ENCODE peak calls at places on chromosomes 12 and 14, in nine cellular contexts. V is GM12878, C is astrocyte, B is heart right ventricle, L is mucosa of descending colon, Y is cardiac muscle cell, R is upper lobe of right lung, I is lower lobe of right lung, E is PC-9. G is an unnamed sample. For H3K4me1, the result is how much of the 10 kb centered on the place peaks cover.

GRCh38 chr14:95437715-95438114 is 78.7 kb downstream of the SYNE3 start:
- DNase-seq in C (no peak), R (no peak), E (no peak), L (no peak), I (no peak), V (no peak), B (no peak), Y (no peak), G (no peak)

GRCh38 chr12:117038023-117038680 is 61.1 kb downstream of the TESC start:
- DNase-seq in B (no peak), V (no peak), R (peak), C (no peak), Y (no peak), I (no peak), L (peak), E (no peak), G (peak)

GRCh38 chr12:1795785-1796514 is 24.4 kb upstream of the LRTM2 start:
- DNase-seq in I (peak), Y (peak), V (peak), E (peak), R (peak), B (peak), L (peak), C (peak), G (peak)

GRCh38 chr12:64806593-64806992 is 17.9 kb upstream of the TBC1D30 start:
- DNase-seq in I (no peak), Y (no peak), R (no peak), C (peak), B (no peak), V (no peak), E (no peak), L (no peak), G (no peak)

GRCh38 chr12:33438890-33439586 is 581 bp downstream of the SYT10 start:
- DNase-seq in C (no peak), R (peak), B (no peak), V (no peak), I (no peak), L (no peak), E (no peak), Y (peak), G (peak)

GRCh38 chr12:87939182-87939581 is 90.0 kb downstream of the C12orf50 start:
- DNase-seq in L (no peak), E (no peak), B (no peak), R (no peak), C (no peak), Y (no peak), V (no peak), I (no peak), G (no peak)

GRCh38 chr14:21108791-21109190 is 7.9 kb downstream of the TMEM253 start:
- DNase-seq in B (no peak), Y (no peak), R (no peak), I (no peak), V (no peak), E (no peak), C (no peak), L (no peak), G (no peak)

GRCh38 chr12:26058818-26059217 is 66.0 kb downstream of the BHLHE41 start:
- DNase-seq in B (no peak), R (no peak), C (peak), E (no peak), I (no peak), L (no peak), V (no peak), Y (no peak), G (no peak)

GRCh38 chr14:67263499-67264149 is 22.4 kb downstream of the PALS1 start:
- DNase-seq in I (no peak), V (no peak), C (peak), B (no peak), L (no peak), R (no peak), E (no peak), Y (no peak), G (no peak)

GRCh38 chr12:111792155-111792876 is 25.6 kb downstream of the ALDH2 start:
- DNase-seq in B (peak), V (no peak), Y (no peak), I (no peak), C (no peak), R (peak), E (no peak), L (peak), G (no peak)

GRCh38 chr14:68937790-68938514 is 41.1 kb downstream of the ACTN1 start:
- DNase-seq in L (peak), I (no peak), R (no peak), Y (peak), E (peak), B (peak), V (no peak), C (no peak), G (no peak)

GRCh38 chr12:49369723-49370145 is 2.5 kb downstream of the SPATS2 start:
- DNase-seq in I (no peak), E (no peak), Y (peak), R (no peak), B (no peak), L (no peak), C (peak), V (peak), G (no peak)

GRCh38 chr12:58665375-58665774 is 254.9 kb downstream of the LRIG3 start:
- DNase-seq in Y (no peak), R (no peak), L (no peak), E (no peak), I (no peak), B (no peak), C (no peak), V (no peak), G (no peak)

GRCh38 chr14:76352639-76353281 is 23.2 kb upstream of the ESRRB start:
- DNase-seq in L (no peak), B (peak), R (peak), V (peak), E (peak), C (peak), Y (peak), I (peak), G (peak)

GRCh38 chr14:26381405-26381804 is 216.4 kb downstream of the NOVA1 start:
- DNase-seq in I (no peak), L (no peak), B (no peak), R (no peak), Y (no peak), E (no peak), C (no peak), V (no peak), G (no peak)

GRCh38 chr12:74170645-74171477 is 366.8 kb upstream of the ATXN7L3B start:
- DNase-seq in I (no peak), C (no peak), V (no peak), Y (no peak), B (no peak), E (no peak), L (no peak), R (no peak), G (no peak)

GRCh38 chr12:54419088-54419887 is at the start of gene ITGA5:
- DNase-seq in R (peak), L (peak), C (peak), I (peak), E (peak), V (no peak), Y (peak), B (peak), G (peak)

GRCh38 chr14:58631720-58632119 is 6.0 kb upstream of the DACT1 start:
- DNase-seq in B (no peak), Y (no peak), C (no peak), L (no peak), E (no peak), V (no peak), R (no peak), I (no peak), G (no peak)

GRCh38 chr14:72737560-72737943 is 156.3 kb downstream of the DPF3 start:
- DNase-seq in C (no peak), Y (no peak), I (no peak), B (no peak), R (no peak), E (no peak), V (no peak), L (no peak), G (no peak)

DNA sequence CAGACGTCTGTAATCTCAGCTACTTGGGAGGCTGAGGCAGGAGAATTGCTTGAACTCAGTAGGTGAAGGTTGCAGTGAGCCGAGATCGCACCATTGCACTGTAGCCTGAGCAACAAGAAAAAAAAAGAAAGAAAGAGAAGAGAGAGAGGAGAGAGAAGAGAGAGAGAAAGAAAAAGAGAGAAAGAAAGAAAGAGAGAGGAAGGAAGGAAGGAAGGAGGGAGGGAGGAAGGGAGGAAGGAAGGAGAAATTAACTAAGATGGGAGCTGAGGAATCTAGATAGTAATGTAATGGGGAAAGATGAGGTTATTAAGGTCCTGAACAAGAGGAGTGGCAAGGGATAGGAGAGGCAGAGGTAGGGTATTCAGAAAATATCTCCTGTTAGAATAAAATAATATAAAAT is 17.4 kb upstream of the SGPP1 start:
- DNase-seq in I (no peak), L (no peak), V (no peak), C (no peak), R (no peak), B (no peak), E (no peak), Y (no peak), G (no peak)
- H3K4me1 ChIP-seq in I (under half), L (under half), V (under half), C (under half), R (under half), B (under half), E (under half), Y (under half), G (under half)

DNA sequence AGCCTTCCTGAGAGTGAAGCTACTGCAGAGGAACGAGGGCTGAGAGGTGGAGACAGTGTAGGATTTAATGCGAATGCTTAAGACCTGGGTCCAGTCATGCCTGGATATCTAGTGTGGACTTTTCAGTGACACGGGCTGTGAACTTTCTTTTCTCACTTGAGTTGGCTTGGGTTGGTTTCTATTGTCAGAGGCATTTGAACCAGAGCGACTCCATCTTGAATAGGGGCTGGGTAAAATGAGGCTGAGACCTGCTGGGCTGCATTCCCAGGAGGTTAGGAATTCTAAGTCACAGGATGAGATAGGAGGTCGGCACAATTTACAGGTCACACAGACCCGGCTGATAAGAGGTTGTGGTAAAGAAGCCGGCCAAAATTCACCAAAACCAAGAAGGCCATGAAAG is 34.1 kb upstream of the TMCC3 start:
- DNase-seq in L (no peak), C (no peak), Y (no peak), E (no peak), I (no peak), R (no peak), V (no peak), B (no peak), G (no peak)
- H3K4me3 ChIP-seq in L (no peak), C (no peak), Y (no peak), E (no peak), I (no peak), R (no peak), V (no peak), B (no peak), G (no peak)

DNA sequence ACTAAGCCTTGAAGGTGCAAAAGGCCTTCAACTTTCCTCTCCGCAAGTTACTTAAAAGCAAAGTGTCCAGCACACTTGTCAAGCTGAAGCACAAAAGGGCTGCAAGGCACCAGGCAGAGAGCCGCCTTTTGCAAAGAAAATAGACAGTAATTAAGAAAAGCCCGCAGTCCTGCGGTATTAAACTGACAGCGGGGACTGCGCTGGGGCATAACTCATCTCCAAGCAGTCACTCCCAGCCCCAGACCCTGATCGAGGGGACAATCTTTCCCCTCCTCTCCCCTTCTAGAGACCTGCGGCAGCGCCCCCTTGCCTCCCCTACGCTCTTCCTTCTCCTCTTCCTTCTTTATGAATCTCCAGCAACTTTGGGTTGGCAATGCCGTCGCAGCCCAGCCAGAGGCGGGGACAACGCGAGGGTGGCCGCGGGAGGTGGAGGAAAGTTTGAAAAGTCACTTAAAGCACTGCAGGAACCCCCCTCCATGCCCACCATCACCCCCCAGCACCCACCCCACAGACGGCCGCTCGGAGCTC is 200.9 kb upstream of the CAND1 start:
- DNase-seq in L (no peak), I (no peak), V (no peak), C (no peak), E (peak), B (no peak), R (no peak), Y (peak), G (no peak)
- TF ChIP-seq CTCF in L (no peak), I (no peak), V (no peak), C (no peak), E (no peak), B (no peak), R (no peak), Y (no peak), G (no peak)

GRCh38 chr14:100282083-100282350 is 24.2 kb downstream of the SLC25A29 start:
- DNase-seq in I (no peak), Y (no peak), B (no peak), L (no peak), V (no peak), E (no peak), R (no peak), C (no peak), G (no peak)

GRCh38 chr14:100282766-100283419 is 23.4 kb downstream of the SLC25A29 start:
- DNase-seq in C (no peak), B (no peak), E (peak), Y (peak), R (peak), I (no peak), L (no peak), V (no peak), G (no peak)

GRCh38 chr14:100279563-100279962 is 26.7 kb downstream of the SLC25A29 start:
- DNase-seq in I (no peak), L (no peak), B (no peak), C (no peak), Y (no peak), V (no peak), R (peak), E (no peak), G (no peak)

GRCh38 chr14:100279133-100279532 is 27.1 kb downstream of the SLC25A29 start:
- DNase-seq in R (no peak), C (no peak), L (no peak), B (no peak), V (no peak), E (no peak), I (no peak), Y (no peak), G (no peak)

GRCh38 chr14:100281286-100282082 is 24.8 kb downstream of the SLC25A29 start:
- DNase-seq in C (no peak), I (peak), L (no peak), B (no peak), R (peak), E (no peak), Y (no peak), V (no peak), G (no peak)
- H3K4me1 ChIP-seq in C (under half), I (half or more), L (under half), B (under half), R (half or more), E (under half), Y (under half), V (under half), G (under half)

GRCh38 chr12:124279315-124279714 is 15.6 kb upstream of the RFLNA start:
- DNase-seq in L (no peak), Y (no peak), B (no peak), C (no peak), R (no peak), I (no peak), E (no peak), V (no peak), G (no peak)
- H3K4me3 ChIP-seq in L (no peak), Y (no peak), B (no peak), C (no peak), R (no peak), I (no peak), E (no peak), V (no peak), G (no peak)

GRCh38 chr12:107462428-107463332 is 222.9 kb upstream of the PWP1 start:
- DNase-seq in Y (no peak), L (no peak), B (no peak), E (no peak), V (no peak), R (no peak), C (no peak), I (no peak), G (no peak)

GRCh38 chr12:107467716-107468115 is 217.9 kb upstream of the PWP1 start:
- DNase-seq in B (no peak), V (no peak), E (no peak), L (no peak), R (no peak), I (no peak), C (no peak), Y (no peak), G (no peak)

GRCh38 chr12:107468182-107468581 is 217.4 kb upstream of the PWP1 start:
- DNase-seq in V (no peak), C (peak), B (no peak), R (no peak), I (no peak), E (no peak), L (no peak), Y (no peak), G (no peak)

GRCh38 chr12:107461222-107461980 is 224.2 kb upstream of the PWP1 start:
- DNase-seq in I (no peak), B (no peak), L (no peak), Y (no peak), R (no peak), C (peak), V (no peak), E (no peak), G (no peak)

GRCh38 chr12:107464644-107465043 is 221.0 kb upstream of the PWP1 start:
- DNase-seq in V (no peak), C (no peak), E (no peak), L (no peak), B (no peak), Y (no peak), R (no peak), I (no peak), G (no peak)
- TF ChIP-seq CTCF in V (no peak), C (no peak), E (no peak), L (no peak), B (no peak), Y (no peak), R (no peak), I (no peak), G (no peak)

DNA sequence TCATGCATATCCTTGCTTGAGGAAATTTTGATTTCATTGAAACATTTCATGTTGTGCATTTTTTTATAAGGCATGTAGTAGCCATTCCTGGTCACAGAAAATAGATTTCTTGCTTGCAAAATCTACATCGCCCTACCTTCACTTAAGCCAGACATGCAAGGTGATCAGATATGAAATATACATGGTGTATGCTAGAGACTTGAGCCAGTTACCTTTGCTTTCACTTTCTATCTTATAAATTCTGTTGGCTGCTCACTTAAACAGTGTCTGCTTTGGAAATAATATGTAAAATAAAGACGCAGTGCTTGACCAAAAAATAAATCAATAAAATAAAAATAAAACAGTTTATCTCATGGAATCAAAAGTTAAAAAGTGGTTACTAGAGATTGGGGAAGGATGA is 136.5 kb downstream of the LRFN5 start:
- DNase-seq in L (no peak), Y (no peak), R (no peak), E (no peak), C (no peak), V (no peak), I (no peak), B (no peak), G (no peak)
- H3K4me1 ChIP-seq in L (under half), Y (under half), R (under half), E (under half), C (under half), V (under half), I (under half), B (under half), G (under half)